ENCODE peak calls at places on chromosomes 12 and 14, in six cellular contexts. Y is fibroblast of lung; Z is CD4-positive, alpha-beta memory T cell; E is aorta; J is A549; A is colonic mucosa. N is an unnamed sample.

GRCh38 chr12:44835641-44836379 is 40.3 kb downstream of the NELL2 start:
- DNase-seq in Y (no peak), Z (peak; percentile 71), E (no peak), J (no peak), A (no peak), N (no peak)

GRCh38 chr14:102516531-102517411 is 7.2 kb upstream of the ANKRD9 start:
- DNase-seq in Y (no peak), Z (no peak), E (peak; percentile 71), J (peak; percentile 67), A (peak; percentile 71), N (peak; percentile 82)

GRCh38 chr14:27184371-27184901 is 586.6 kb upstream of the NOVA1 start:
- DNase-seq in Y (no peak), Z (no peak), E (no peak), J (no peak), A (no peak), N (no peak)

GRCh38 chr14:100892496-100893227 is 10.9 kb downstream of the RTL1 start:
- DNase-seq in Y (no peak), Z (no peak), E (peak; percentile 10), J (no peak), A (no peak), N (peak; percentile 24)

GRCh38 chr12:2680676-2681039 is 114.1 kb upstream of the FKBP4 start:
- DNase-seq in Y (no peak), Z (no peak), E (no peak), J (no peak), A (no peak), N (no peak)

GRCh38 chr12:30016656-30017055 is 232.9 kb upstream of the TMTC1 start:
- DNase-seq in Y (no peak), Z (no peak), E (no peak), J (no peak), A (no peak), N (no peak)

GRCh38 chr14:60642270-60642789 is 6.9 kb downstream of the SIX1 start:
- DNase-seq in Y (peak; percentile 35), Z (no peak), E (no peak), J (no peak), A (no peak), N (peak; percentile 57)

GRCh38 chr14:39988939-39989338 is 556.7 kb upstream of the FBXO33 start:
- DNase-seq in Y (peak; percentile 0), Z (no peak), E (no peak), J (no peak), A (no peak), N (no peak)

GRCh38 chr12:42809226-42809625 is 219.7 kb upstream of the PRICKLE1 start:
- DNase-seq in Y (peak; percentile 13), Z (no peak), E (no peak), J (no peak), A (no peak), N (no peak)

GRCh38 chr12:111598637-111599458 is at the start of gene ATXN2:
- DNase-seq in Y (peak; percentile 68), Z (peak; percentile 80), E (peak; percentile 79), J (peak; percentile 63), A (peak; percentile 67), N (peak; percentile 90)

GRCh38 chr14:94531187-94531586 is 21.9 kb upstream of the SERPINA12 start:
- DNase-seq in Y (no peak), Z (no peak), E (no peak), J (no peak), A (no peak), N (no peak)

GRCh38 chr12:98738539-98738938 is 93.4 kb downstream of the APAF1 start:
- DNase-seq in Y (no peak), Z (no peak), E (no peak), J (no peak), A (no peak), N (no peak)

GRCh38 chr14:96225745-96226151 is 21.1 kb downstream of the BDKRB2 start:
- DNase-seq in Y (peak; percentile 62), Z (no peak), E (no peak), J (no peak), A (peak; percentile 72), N (peak; percentile 85)

GRCh38 chr12:563250-563781 is 99.9 kb downstream of the NINJ2 start:
- DNase-seq in Y (no peak), Z (peak; percentile 79), E (no peak), J (no peak), A (no peak), N (no peak)

GRCh38 chr12:119870462-119870861 is 6.7 kb downstream of the CIT start:
- DNase-seq in Y (peak; percentile 69), Z (no peak), E (no peak), J (no peak), A (no peak), N (no peak)

GRCh38 chr12:71303199-71303598 is 136.4 kb upstream of the LGR5 start:
- DNase-seq in Y (peak; percentile 39), Z (no peak), E (no peak), J (no peak), A (no peak), N (no peak)

GRCh38 chr12:8860165-8860961 is 37.9 kb downstream of the A2ML1 start:
- DNase-seq in Y (peak; percentile 67), Z (no peak), E (peak; percentile 56), J (no peak), A (peak; percentile 22), N (no peak)

GRCh38 chr14:36665887-36666415 is 4.3 kb downstream of the PAX9 start:
- DNase-seq in Y (no peak), Z (no peak), E (no peak), J (no peak), A (no peak), N (no peak)

GRCh38 chr12:62957233-62957953 is 22.4 kb upstream of the PPM1H start:
- DNase-seq in Y (peak; percentile 37), Z (no peak), E (no peak), J (no peak), A (no peak), N (no peak)

GRCh38 chr12:130972589-130972950 is 18.9 kb downstream of the ADGRD1 start:
- DNase-seq in Y (no peak), Z (no peak), E (no peak), J (no peak), A (no peak), N (no peak)

GRCh38 chr12:42039146-42039545 is 105.5 kb downstream of the GXYLT1 start:
- DNase-seq in Y (peak; percentile 31), Z (no peak), E (peak; percentile 51), J (no peak), A (no peak), N (no peak)

GRCh38 chr12:4241592-4241991 is 32.0 kb upstream of the CCND2 start:
- DNase-seq in Y (no peak), Z (no peak), E (no peak), J (no peak), A (no peak), N (no peak)

GRCh38 chr14:34374998-34375740 is 86.9 kb downstream of the SPTSSA start:
- DNase-seq in Y (no peak), Z (no peak), E (no peak), J (no peak), A (no peak), N (no peak)

GRCh38 chr12:6927379-6927991 is at the start of gene ATN1:
- DNase-seq in Y (peak; percentile 87), Z (peak; percentile 65), E (peak; percentile 93), J (peak; percentile 59), A (peak; percentile 79), N (peak; percentile 96)

GRCh38 chr12:123106640-123107359 is 44.1 kb downstream of the PITPNM2 start:
- DNase-seq in Y (no peak), Z (peak; percentile 64), E (peak; percentile 56), J (no peak), A (peak; percentile 29), N (peak; percentile 83)

GRCh38 chr12:107159384-107159900 is 66.1 kb upstream of the CRY1 start:
- DNase-seq in Y (no peak), Z (no peak), E (no peak), J (no peak), A (no peak), N (no peak)

GRCh38 chr14:74483321-74483720 is 9.8 kb downstream of the NPC2 start:
- DNase-seq in Y (no peak), Z (no peak), E (no peak), J (no peak), A (no peak), N (no peak)

GRCh38 chr12:104535383-104535782 is 78.6 kb downstream of the CHST11 start:
- DNase-seq in Y (no peak), Z (no peak), E (no peak), J (no peak), A (no peak), N (no peak)

DNA sequence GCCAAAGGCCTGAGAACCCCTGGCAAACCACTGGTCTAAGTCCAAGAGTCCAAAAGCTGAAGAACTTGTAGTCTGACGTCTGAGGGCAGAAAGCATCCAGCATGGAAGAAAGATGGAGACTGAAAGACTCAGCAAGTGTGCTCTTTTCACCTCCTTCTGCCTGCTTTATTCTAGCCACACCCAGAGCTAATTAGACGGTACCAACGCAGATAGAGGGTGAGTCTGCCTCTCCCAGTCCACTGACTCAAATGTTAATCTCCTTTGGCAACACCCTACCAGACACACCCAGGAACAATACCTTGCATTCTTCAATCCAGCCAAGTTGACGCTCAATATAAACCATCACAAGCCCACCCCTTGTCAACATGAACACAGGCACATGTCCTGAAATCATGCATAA is 155.1 kb downstream of the CCDC59 start:
- DNase-seq in Y (no peak), Z (no peak), E (no peak), J (no peak), A (no peak), N (no peak)
- H3K9me3 ChIP-seq in Y (no peaks in the 10 kb centered on the region), Z (peaks cover 4% of the 10 kb centered on the region), E (peaks cover 5% of the 10 kb centered on the region), J (no peaks in the 10 kb centered on the region), A (no peaks in the 10 kb centered on the region), N (no peaks in the 10 kb centered on the region)

GRCh38 chr12:49036029-49036428 is 17.5 kb upstream of the PRKAG1 start:
- DNase-seq in Y (no peak), Z (no peak), E (no peak), J (no peak), A (no peak), N (no peak)
- H3K4me1 ChIP-seq in Y (no peaks in the 10 kb centered on the region), Z (no peaks in the 10 kb centered on the region), E (no peaks in the 10 kb centered on the region), J (no peaks in the 10 kb centered on the region), A (no peaks in the 10 kb centered on the region), N (no peaks in the 10 kb centered on the region)

DNA sequence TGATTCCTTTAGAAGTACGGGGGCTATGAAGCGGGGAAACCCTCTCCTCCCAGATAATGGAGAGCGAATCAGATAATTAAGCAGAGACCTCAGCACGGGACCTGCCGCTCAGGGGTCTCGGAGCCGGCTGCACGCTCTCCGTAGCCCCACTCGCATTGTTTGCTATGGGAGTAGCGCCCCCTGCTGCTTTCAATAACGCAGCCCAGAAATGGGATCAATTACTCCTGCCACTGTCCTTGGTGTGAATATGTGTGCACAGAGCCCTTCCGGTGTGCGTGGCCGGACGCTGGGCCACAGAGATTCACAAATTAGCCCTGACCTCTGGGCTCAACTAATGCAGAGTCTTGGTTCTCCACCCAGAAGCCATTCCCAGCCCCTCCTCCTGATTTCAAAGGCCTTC is 76.4 kb upstream of the TMEM132C start:
- DNase-seq in Y (no peak), Z (no peak), E (no peak), J (no peak), A (no peak), N (no peak)
- H3K4me3 ChIP-seq in Y (no peak overlapping the region), Z (no peak overlapping the region), E (no peak overlapping the region), J (no peak overlapping the region), A (no peak overlapping the region), N (no peak overlapping the region)

GRCh38 chr12:34249271-34249670 is 227.0 kb downstream of the ALG10 start:
- DNase-seq in Y (no peak), Z (no peak), E (no peak), J (no peak), A (no peak), N (no peak)

DNA sequence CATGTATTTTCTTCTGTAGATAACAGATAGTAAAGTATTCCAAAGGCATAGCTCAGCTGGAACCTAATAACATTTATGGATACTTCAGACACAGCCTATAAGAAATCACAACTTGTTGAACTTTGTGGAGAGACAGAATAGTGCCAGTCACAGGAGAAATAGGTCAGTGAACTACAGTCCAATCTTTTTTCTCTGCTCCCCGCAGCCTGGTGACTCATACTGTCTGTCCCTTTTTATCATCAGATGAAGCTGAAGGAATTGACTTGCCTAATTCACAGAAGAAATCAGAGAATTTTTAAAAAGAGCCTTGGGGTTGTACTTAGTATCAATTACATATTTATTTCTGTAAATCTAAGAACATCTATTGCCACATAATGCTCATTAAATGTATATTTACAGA is 222.3 kb downstream of the ALG10 start:
- DNase-seq in Y (no peak), Z (no peak), E (no peak), J (no peak), A (no peak), N (no peak)
- H3K9me3 ChIP-seq in Y (no peaks in the 10 kb centered on the region), Z (no peaks in the 10 kb centered on the region), E (peaks cover 1% of the 10 kb centered on the region), J (no peaks in the 10 kb centered on the region), A (no peaks in the 10 kb centered on the region), N (no peaks in the 10 kb centered on the region)